ENCODE peak calls at places on chromosomes 12 and 14, in five cellular contexts. One of them, this sample, is unnamed.

GRCh38 chr14:31930493-31931225 is 146.4 kb upstream of the ARHGAP5 start:
- DNase-seq in stimulated activated CD8-positive, alpha-beta memory T cell treated with anti-CD3 and anti-CD28 coated beads, Interleukin-4, amount 100 ng/mL, for 1 hour: no peak
- DNase-seq in NCI-H1436: no peak
- DNase-seq in occipital lobe: no peak
- DNase-seq in AG10803: peak
- DNase-seq in this sample: no peak

GRCh38 chr12:127548123-127548553 is 718.8 kb upstream of the TMEM132C start:
- DNase-seq in NCI-H1436: peak
- DNase-seq in occipital lobe: no peak
- DNase-seq in AG10803: peak
- DNase-seq in stimulated activated CD8-positive, alpha-beta memory T cell treated with anti-CD3 and anti-CD28 coated beads, Interleukin-4, amount 100 ng/mL, for 1 hour: no peak
- DNase-seq in this sample: peak

GRCh38 chr12:51419473-51420228 is 5.0 kb upstream of the SLC4A8 start:
- DNase-seq in AG10803: no peak
- DNase-seq in occipital lobe: no peak
- DNase-seq in NCI-H1436: peak
- DNase-seq in stimulated activated CD8-positive, alpha-beta memory T cell treated with anti-CD3 and anti-CD28 coated beads, Interleukin-4, amount 100 ng/mL, for 1 hour: no peak
- DNase-seq in this sample: no peak

GRCh38 chr14:65560340-65561027 is 148.0 kb downstream of the FUT8 start:
- DNase-seq in stimulated activated CD8-positive, alpha-beta memory T cell treated with anti-CD3 and anti-CD28 coated beads, Interleukin-4, amount 100 ng/mL, for 1 hour: no peak
- DNase-seq in AG10803: peak
- DNase-seq in occipital lobe: no peak
- DNase-seq in NCI-H1436: peak
- DNase-seq in this sample: no peak

GRCh38 chr14:59009967-59010366 is 178.5 kb upstream of the DAAM1 start:
- DNase-seq in stimulated activated CD8-positive, alpha-beta memory T cell treated with anti-CD3 and anti-CD28 coated beads, Interleukin-4, amount 100 ng/mL, for 1 hour: no peak
- DNase-seq in occipital lobe: no peak
- DNase-seq in AG10803: no peak
- DNase-seq in NCI-H1436: no peak
- DNase-seq in this sample: no peak

GRCh38 chr12:31647106-31647505 is 12.4 kb upstream of the ETFBKMT start:
- DNase-seq in occipital lobe: no peak
- DNase-seq in NCI-H1436: no peak
- DNase-seq in AG10803: no peak
- DNase-seq in stimulated activated CD8-positive, alpha-beta memory T cell treated with anti-CD3 and anti-CD28 coated beads, Interleukin-4, amount 100 ng/mL, for 1 hour: no peak
- DNase-seq in this sample: peak

GRCh38 chr12:62862259-62862881 is 72.6 kb downstream of the PPM1H start:
- DNase-seq in stimulated activated CD8-positive, alpha-beta memory T cell treated with anti-CD3 and anti-CD28 coated beads, Interleukin-4, amount 100 ng/mL, for 1 hour: no peak
- DNase-seq in NCI-H1436: no peak
- DNase-seq in occipital lobe: no peak
- DNase-seq in AG10803: peak
- DNase-seq in this sample: no peak

GRCh38 chr12:26176725-26177124 is 18.6 kb upstream of the SSPN start:
- DNase-seq in stimulated activated CD8-positive, alpha-beta memory T cell treated with anti-CD3 and anti-CD28 coated beads, Interleukin-4, amount 100 ng/mL, for 1 hour: no peak
- DNase-seq in AG10803: no peak
- DNase-seq in occipital lobe: no peak
- DNase-seq in NCI-H1436: no peak
- DNase-seq in this sample: no peak

GRCh38 chr14:89121961-89122675 is 294.9 kb downstream of the FOXN3 start:
- DNase-seq in occipital lobe: peak
- DNase-seq in NCI-H1436: no peak
- DNase-seq in AG10803: no peak
- DNase-seq in stimulated activated CD8-positive, alpha-beta memory T cell treated with anti-CD3 and anti-CD28 coated beads, Interleukin-4, amount 100 ng/mL, for 1 hour: no peak
- DNase-seq in this sample: no peak

GRCh38 chr14:89041245-89041585 is 216.8 kb downstream of the TTC8 start:
- DNase-seq in occipital lobe: no peak
- DNase-seq in stimulated activated CD8-positive, alpha-beta memory T cell treated with anti-CD3 and anti-CD28 coated beads, Interleukin-4, amount 100 ng/mL, for 1 hour: no peak
- DNase-seq in AG10803: no peak
- DNase-seq in NCI-H1436: peak
- DNase-seq in this sample: no peak

GRCh38 chr14:25308244-25308643 is 258.3 kb upstream of the STXBP6 start:
- DNase-seq in occipital lobe: no peak
- DNase-seq in NCI-H1436: no peak
- DNase-seq in AG10803: no peak
- DNase-seq in stimulated activated CD8-positive, alpha-beta memory T cell treated with anti-CD3 and anti-CD28 coated beads, Interleukin-4, amount 100 ng/mL, for 1 hour: no peak
- DNase-seq in this sample: no peak

GRCh38 chr14:101519090-101519489 is 42.2 kb upstream of the DIO3 start:
- DNase-seq in NCI-H1436: no peak
- DNase-seq in stimulated activated CD8-positive, alpha-beta memory T cell treated with anti-CD3 and anti-CD28 coated beads, Interleukin-4, amount 100 ng/mL, for 1 hour: no peak
- DNase-seq in occipital lobe: no peak
- DNase-seq in AG10803: no peak
- DNase-seq in this sample: no peak

GRCh38 chr12:26878661-26879119 is 45.7 kb upstream of the ITPR2 start:
- DNase-seq in occipital lobe: peak
- DNase-seq in AG10803: peak
- DNase-seq in stimulated activated CD8-positive, alpha-beta memory T cell treated with anti-CD3 and anti-CD28 coated beads, Interleukin-4, amount 100 ng/mL, for 1 hour: no peak
- DNase-seq in NCI-H1436: no peak
- DNase-seq in this sample: no peak

GRCh38 chr14:77158175-77158908 is 16.8 kb upstream of the ZDHHC22 start:
- DNase-seq in NCI-H1436: peak
- DNase-seq in stimulated activated CD8-positive, alpha-beta memory T cell treated with anti-CD3 and anti-CD28 coated beads, Interleukin-4, amount 100 ng/mL, for 1 hour: no peak
- DNase-seq in AG10803: peak
- DNase-seq in occipital lobe: peak
- DNase-seq in this sample: peak

GRCh38 chr12:116659771-116660481 is 77.9 kb downstream of the SPRING1 start:
- DNase-seq in stimulated activated CD8-positive, alpha-beta memory T cell treated with anti-CD3 and anti-CD28 coated beads, Interleukin-4, amount 100 ng/mL, for 1 hour: no peak
- DNase-seq in NCI-H1436: no peak
- DNase-seq in AG10803: no peak
- DNase-seq in occipital lobe: no peak
- DNase-seq in this sample: no peak

GRCh38 chr12:53770281-53770680 is 18.5 kb upstream of the CISTR start:
- DNase-seq in NCI-H1436: no peak
- DNase-seq in stimulated activated CD8-positive, alpha-beta memory T cell treated with anti-CD3 and anti-CD28 coated beads, Interleukin-4, amount 100 ng/mL, for 1 hour: no peak
- DNase-seq in occipital lobe: no peak
- DNase-seq in AG10803: peak
- DNase-seq in this sample: peak

GRCh38 chr12:114381177-114381576 is 24.8 kb downstream of the TBX5 start:
- DNase-seq in stimulated activated CD8-positive, alpha-beta memory T cell treated with anti-CD3 and anti-CD28 coated beads, Interleukin-4, amount 100 ng/mL, for 1 hour: no peak
- DNase-seq in AG10803: no peak
- DNase-seq in occipital lobe: no peak
- DNase-seq in NCI-H1436: no peak
- DNase-seq in this sample: no peak

GRCh38 chr14:69044296-69044695 is 65.2 kb upstream of the ACTN1 start:
- DNase-seq in stimulated activated CD8-positive, alpha-beta memory T cell treated with anti-CD3 and anti-CD28 coated beads, Interleukin-4, amount 100 ng/mL, for 1 hour: no peak
- DNase-seq in occipital lobe: no peak
- DNase-seq in NCI-H1436: no peak
- DNase-seq in AG10803: no peak
- DNase-seq in this sample: no peak

GRCh38 chr14:31894351-31894750 is 182.8 kb upstream of the ARHGAP5 start:
- DNase-seq in NCI-H1436: no peak
- DNase-seq in AG10803: no peak
- DNase-seq in stimulated activated CD8-positive, alpha-beta memory T cell treated with anti-CD3 and anti-CD28 coated beads, Interleukin-4, amount 100 ng/mL, for 1 hour: no peak
- DNase-seq in occipital lobe: no peak
- DNase-seq in this sample: no peak

GRCh38 chr12:82300611-82301010 is 57.6 kb downstream of the CCDC59 start:
- DNase-seq in stimulated activated CD8-positive, alpha-beta memory T cell treated with anti-CD3 and anti-CD28 coated beads, Interleukin-4, amount 100 ng/mL, for 1 hour: no peak
- DNase-seq in occipital lobe: no peak
- DNase-seq in NCI-H1436: no peak
- DNase-seq in AG10803: no peak
- DNase-seq in this sample: no peak

GRCh38 chr12:82176761-82177490 is 181.3 kb downstream of the CCDC59 start:
- DNase-seq in stimulated activated CD8-positive, alpha-beta memory T cell treated with anti-CD3 and anti-CD28 coated beads, Interleukin-4, amount 100 ng/mL, for 1 hour: no peak
- DNase-seq in NCI-H1436: peak
- DNase-seq in occipital lobe: no peak
- DNase-seq in AG10803: peak
- DNase-seq in this sample: no peak

GRCh38 chr12:120799417-120800045 is 73.9 kb downstream of the ACADS start:
- DNase-seq in stimulated activated CD8-positive, alpha-beta memory T cell treated with anti-CD3 and anti-CD28 coated beads, Interleukin-4, amount 100 ng/mL, for 1 hour: no peak
- DNase-seq in occipital lobe: no peak
- DNase-seq in AG10803: no peak
- DNase-seq in NCI-H1436: no peak
- DNase-seq in this sample: no peak

GRCh38 chr12:110916295-110916875 is 4.0 kb downstream of the MYL2 start:
- DNase-seq in occipital lobe: no peak
- DNase-seq in NCI-H1436: no peak
- DNase-seq in stimulated activated CD8-positive, alpha-beta memory T cell treated with anti-CD3 and anti-CD28 coated beads, Interleukin-4, amount 100 ng/mL, for 1 hour: no peak
- DNase-seq in AG10803: no peak
- DNase-seq in this sample: no peak

GRCh38 chr14:94100847-94101246 is 9.7 kb upstream of the IFI27 start:
- DNase-seq in AG10803: peak
- DNase-seq in stimulated activated CD8-positive, alpha-beta memory T cell treated with anti-CD3 and anti-CD28 coated beads, Interleukin-4, amount 100 ng/mL, for 1 hour: no peak
- DNase-seq in occipital lobe: no peak
- DNase-seq in NCI-H1436: no peak
- DNase-seq in this sample: no peak

GRCh38 chr12:59657266-59657665 is 61.4 kb downstream of the SLC16A7 start:
- DNase-seq in occipital lobe: no peak
- DNase-seq in stimulated activated CD8-positive, alpha-beta memory T cell treated with anti-CD3 and anti-CD28 coated beads, Interleukin-4, amount 100 ng/mL, for 1 hour: no peak
- DNase-seq in NCI-H1436: no peak
- DNase-seq in AG10803: peak
- DNase-seq in this sample: no peak

GRCh38 chr14:36301159-36301558 is 19.3 kb downstream of the MBIP start:
- DNase-seq in AG10803: no peak
- DNase-seq in occipital lobe: no peak
- DNase-seq in NCI-H1436: no peak
- DNase-seq in stimulated activated CD8-positive, alpha-beta memory T cell treated with anti-CD3 and anti-CD28 coated beads, Interleukin-4, amount 100 ng/mL, for 1 hour: no peak
- DNase-seq in this sample: no peak

GRCh38 chr12:42524716-42525115 is 64.8 kb downstream of the PRICKLE1 start:
- DNase-seq in NCI-H1436: no peak
- DNase-seq in stimulated activated CD8-positive, alpha-beta memory T cell treated with anti-CD3 and anti-CD28 coated beads, Interleukin-4, amount 100 ng/mL, for 1 hour: no peak
- DNase-seq in occipital lobe: no peak
- DNase-seq in AG10803: no peak
- DNase-seq in this sample: no peak

GRCh38 chr14:95290021-95290420 is 29.7 kb downstream of the CLMN start:
- DNase-seq in occipital lobe: no peak
- DNase-seq in stimulated activated CD8-positive, alpha-beta memory T cell treated with anti-CD3 and anti-CD28 coated beads, Interleukin-4, amount 100 ng/mL, for 1 hour: no peak
- DNase-seq in NCI-H1436: no peak
- DNase-seq in AG10803: no peak
- DNase-seq in this sample: no peak

GRCh38 chr12:94206886-94207285 is 58.5 kb downstream of the PLXNC1 start:
- DNase-seq in AG10803: no peak
- DNase-seq in stimulated activated CD8-positive, alpha-beta memory T cell treated with anti-CD3 and anti-CD28 coated beads, Interleukin-4, amount 100 ng/mL, for 1 hour: no peak
- DNase-seq in occipital lobe: no peak
- DNase-seq in NCI-H1436: no peak
- DNase-seq in this sample: no peak

GRCh38 chr14:85416771-85417170 is 113.2 kb upstream of the FLRT2 start:
- DNase-seq in occipital lobe: no peak
- DNase-seq in stimulated activated CD8-positive, alpha-beta memory T cell treated with anti-CD3 and anti-CD28 coated beads, Interleukin-4, amount 100 ng/mL, for 1 hour: no peak
- DNase-seq in NCI-H1436: no peak
- DNase-seq in AG10803: peak
- DNase-seq in this sample: peak

GRCh38 chr12:43882578-43883178 is 46.8 kb downstream of the TMEM117 start:
- DNase-seq in AG10803: peak
- DNase-seq in occipital lobe: no peak
- DNase-seq in NCI-H1436: peak
- DNase-seq in stimulated activated CD8-positive, alpha-beta memory T cell treated with anti-CD3 and anti-CD28 coated beads, Interleukin-4, amount 100 ng/mL, for 1 hour: no peak
- DNase-seq in this sample: peak

GRCh38 chr12:50776749-50777728 is 13.1 kb downstream of the ATF1 start:
- DNase-seq in occipital lobe: no peak
- DNase-seq in AG10803: no peak
- DNase-seq in stimulated activated CD8-positive, alpha-beta memory T cell treated with anti-CD3 and anti-CD28 coated beads, Interleukin-4, amount 100 ng/mL, for 1 hour: no peak
- DNase-seq in NCI-H1436: no peak
- DNase-seq in this sample: no peak

GRCh38 chr12:50402270-50403000 is 1.8 kb downstream of the LARP4 start:
- DNase-seq in NCI-H1436: no peak
- DNase-seq in AG10803: no peak
- DNase-seq in occipital lobe: no peak
- DNase-seq in stimulated activated CD8-positive, alpha-beta memory T cell treated with anti-CD3 and anti-CD28 coated beads, Interleukin-4, amount 100 ng/mL, for 1 hour: no peak
- DNase-seq in this sample: no peak

GRCh38 chr12:122793685-122794106 is 19.3 kb downstream of the CCDC62 start:
- DNase-seq in AG10803: peak
- DNase-seq in stimulated activated CD8-positive, alpha-beta memory T cell treated with anti-CD3 and anti-CD28 coated beads, Interleukin-4, amount 100 ng/mL, for 1 hour: no peak
- DNase-seq in occipital lobe: no peak
- DNase-seq in NCI-H1436: peak
- DNase-seq in this sample: peak